ENCODE peak calls at places on chromosome 15, in nine cellular contexts. One of them, this sample, is unnamed.

GRCh38 chr15:82093774-82094211 is 48.0 kb upstream of the MEX3B start:
- DNase-seq in H1: no peak
- DNase-seq in stomach: no peak
- DNase-seq in HCT116: no peak
- DNase-seq in Peyer's patch: no peak
- DNase-seq in body of pancreas: no peak
- DNase-seq in lower leg skin: no peak
- DNase-seq in transverse colon: no peak
- DNase-seq in A549: peak; percentile 86
- DNase-seq in this sample: no peak

GRCh38 chr15:91908401-91908800 is 54.9 kb downstream of the SLCO3A1 start:
- DNase-seq in HCT116: no peak
- DNase-seq in transverse colon: no peak
- DNase-seq in body of pancreas: no peak
- DNase-seq in A549: peak; percentile 8
- DNase-seq in H1: no peak
- DNase-seq in lower leg skin: no peak
- DNase-seq in stomach: no peak
- DNase-seq in Peyer's patch: no peak
- DNase-seq in this sample: no peak

GRCh38 chr15:50315814-50316630 is 39.0 kb downstream of the GABPB1 start:
- DNase-seq in A549: peak; percentile 65
- DNase-seq in body of pancreas: no peak
- DNase-seq in H1: no peak
- DNase-seq in HCT116: peak; percentile 31
- DNase-seq in lower leg skin: no peak
- DNase-seq in transverse colon: no peak
- DNase-seq in Peyer's patch: no peak
- DNase-seq in stomach: no peak
- DNase-seq in this sample: no peak

GRCh38 chr15:52728899-52729298 is 49.7 kb upstream of the ATOSA start:
- DNase-seq in HCT116: no peak
- DNase-seq in body of pancreas: no peak
- DNase-seq in transverse colon: no peak
- DNase-seq in stomach: no peak
- DNase-seq in lower leg skin: no peak
- DNase-seq in H1: no peak
- DNase-seq in A549: no peak
- DNase-seq in Peyer's patch: no peak
- DNase-seq in this sample: no peak

GRCh38 chr15:92663250-92663951 is 7.8 kb upstream of the FAM174B start:
- DNase-seq in H1: no peak
- DNase-seq in body of pancreas: no peak
- DNase-seq in transverse colon: no peak
- DNase-seq in A549: no peak
- DNase-seq in lower leg skin: no peak
- DNase-seq in Peyer's patch: no peak
- DNase-seq in HCT116: no peak
- DNase-seq in stomach: no peak
- DNase-seq in this sample: no peak

GRCh38 chr15:82854554-82854953 is 45.1 kb downstream of the WHAMM start:
- DNase-seq in HCT116: no peak
- DNase-seq in H1: no peak
- DNase-seq in stomach: peak; percentile 9
- DNase-seq in lower leg skin: no peak
- DNase-seq in A549: no peak
- DNase-seq in Peyer's patch: no peak
- DNase-seq in body of pancreas: no peak
- DNase-seq in transverse colon: no peak
- DNase-seq in this sample: peak; percentile 7

GRCh38 chr15:65638681-65639089 is 16.9 kb downstream of the SLC24A1 start:
- DNase-seq in stomach: no peak
- DNase-seq in HCT116: peak; percentile 65
- DNase-seq in lower leg skin: no peak
- DNase-seq in H1: no peak
- DNase-seq in body of pancreas: no peak
- DNase-seq in Peyer's patch: no peak
- DNase-seq in transverse colon: no peak
- DNase-seq in A549: peak; percentile 84
- DNase-seq in this sample: no peak

GRCh38 chr15:61828008-61828407 is 232.2 kb downstream of the VPS13C start:
- DNase-seq in A549: peak; percentile 31
- DNase-seq in Peyer's patch: no peak
- DNase-seq in stomach: no peak
- DNase-seq in lower leg skin: no peak
- DNase-seq in H1: no peak
- DNase-seq in body of pancreas: no peak
- DNase-seq in transverse colon: no peak
- DNase-seq in HCT116: no peak
- DNase-seq in this sample: no peak

GRCh38 chr15:42050484-42051255 is 29.8 kb upstream of the PLA2G4E start:
- DNase-seq in H1: peak; percentile 28
- DNase-seq in A549: no peak
- DNase-seq in lower leg skin: no peak
- DNase-seq in Peyer's patch: peak; percentile 1
- DNase-seq in transverse colon: no peak
- DNase-seq in HCT116: no peak
- DNase-seq in body of pancreas: no peak
- DNase-seq in stomach: no peak
- DNase-seq in this sample: no peak

GRCh38 chr15:79897380-79897678 is 515 bp upstream of the MTHFS start:
- DNase-seq in Peyer's patch: no peak
- DNase-seq in stomach: no peak
- DNase-seq in HCT116: no peak
- DNase-seq in A549: no peak
- DNase-seq in H1: no peak
- DNase-seq in transverse colon: no peak
- DNase-seq in lower leg skin: no peak
- DNase-seq in body of pancreas: no peak
- DNase-seq in this sample: no peak

GRCh38 chr15:61220125-61220524 is 9.0 kb downstream of the RORA start:
- DNase-seq in stomach: no peak
- DNase-seq in HCT116: no peak
- DNase-seq in H1: no peak
- DNase-seq in transverse colon: no peak
- DNase-seq in body of pancreas: no peak
- DNase-seq in lower leg skin: no peak
- DNase-seq in Peyer's patch: no peak
- DNase-seq in A549: no peak
- DNase-seq in this sample: no peak

GRCh38 chr15:29857196-29857595 is 34.9 kb upstream of the TJP1 start:
- DNase-seq in lower leg skin: no peak
- DNase-seq in body of pancreas: no peak
- DNase-seq in A549: peak; percentile 68
- DNase-seq in stomach: no peak
- DNase-seq in H1: no peak
- DNase-seq in HCT116: no peak
- DNase-seq in Peyer's patch: no peak
- DNase-seq in transverse colon: no peak
- DNase-seq in this sample: no peak

GRCh38 chr15:62588930-62589655 is 424.0 kb upstream of the C2CD4B start:
- DNase-seq in Peyer's patch: no peak
- DNase-seq in transverse colon: no peak
- DNase-seq in lower leg skin: no peak
- DNase-seq in A549: no peak
- DNase-seq in H1: no peak
- DNase-seq in body of pancreas: no peak
- DNase-seq in HCT116: no peak
- DNase-seq in stomach: no peak
- DNase-seq in this sample: no peak

GRCh38 chr15:55348281-55348778 is 29.3 kb downstream of the PIGB start:
- DNase-seq in H1: no peak
- DNase-seq in body of pancreas: no peak
- DNase-seq in stomach: no peak
- DNase-seq in lower leg skin: no peak
- DNase-seq in Peyer's patch: no peak
- DNase-seq in HCT116: no peak
- DNase-seq in A549: no peak
- DNase-seq in transverse colon: no peak
- DNase-seq in this sample: no peak

GRCh38 chr15:91263632-91264477 is 163.8 kb downstream of the SV2B start:
- DNase-seq in lower leg skin: peak; percentile 75
- DNase-seq in HCT116: no peak
- DNase-seq in A549: no peak
- DNase-seq in stomach: no peak
- DNase-seq in body of pancreas: peak; percentile 32
- DNase-seq in transverse colon: peak; percentile 28
- DNase-seq in Peyer's patch: no peak
- DNase-seq in H1: no peak
- DNase-seq in this sample: peak; percentile 26

GRCh38 chr15:95259513-95259912 is 1028.2 kb downstream of the MCTP2 start:
- DNase-seq in H1: peak; percentile 61
- DNase-seq in lower leg skin: peak; percentile 39
- DNase-seq in transverse colon: peak; percentile 49
- DNase-seq in stomach: peak; percentile 75
- DNase-seq in HCT116: peak; percentile 69
- DNase-seq in body of pancreas: peak; percentile 62
- DNase-seq in A549: peak; percentile 81
- DNase-seq in Peyer's patch: no peak
- DNase-seq in this sample: no peak

GRCh38 chr15:40263036-40263754 is 19.7 kb downstream of the ANKRD63 start:
- DNase-seq in body of pancreas: no peak
- DNase-seq in A549: no peak
- DNase-seq in stomach: no peak
- DNase-seq in Peyer's patch: no peak
- DNase-seq in lower leg skin: no peak
- DNase-seq in HCT116: no peak
- DNase-seq in transverse colon: peak; percentile 38
- DNase-seq in H1: no peak
- DNase-seq in this sample: no peak

DNA sequence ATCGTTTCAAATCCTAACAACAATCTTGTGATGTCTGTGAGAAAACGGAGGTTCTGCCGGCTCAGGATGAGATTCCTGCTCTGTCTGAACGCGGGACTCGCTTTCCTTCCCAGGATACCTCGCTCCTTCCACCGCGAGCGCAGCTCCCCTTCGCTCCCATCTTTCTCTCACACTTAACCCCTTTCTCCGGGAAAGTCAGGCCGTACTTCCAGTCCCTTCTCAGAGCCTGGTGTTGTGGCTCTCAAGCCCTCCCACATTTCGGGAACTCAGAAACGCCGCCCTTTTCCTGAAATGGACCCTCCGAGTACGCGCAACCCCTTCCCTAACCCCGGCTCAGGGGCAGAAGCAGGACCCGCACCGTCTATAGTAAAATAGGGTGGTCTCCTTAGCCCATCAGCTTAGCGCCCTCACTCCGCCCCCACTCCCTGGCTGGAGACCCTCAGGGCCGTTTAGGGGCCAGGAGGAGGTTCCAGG is 377 bp upstream of the FEM1B start:
- DNase-seq in Peyer's patch: no peak
- DNase-seq in stomach: no peak
- DNase-seq in body of pancreas: peak; percentile 26
- DNase-seq in H1: no peak
- DNase-seq in A549: no peak
- DNase-seq in transverse colon: peak; percentile 46
- DNase-seq in HCT116: no peak
- DNase-seq in lower leg skin: peak; percentile 42
- DNase-seq in this sample: no peak
- TF ChIP-seq POLR2A in Peyer's patch: no peak
- TF ChIP-seq POLR2A in stomach: no peak
- TF ChIP-seq POLR2A in body of pancreas: no peak
- TF ChIP-seq POLR2A in H1: no peak
- TF ChIP-seq POLR2A in A549: no peak
- TF ChIP-seq POLR2A in transverse colon: no peak
- TF ChIP-seq POLR2A in HCT116: no peak
- TF ChIP-seq POLR2A in lower leg skin: no peak
- TF ChIP-seq POLR2A in this sample: peak; percentile 58

GRCh38 chr15:64158363-64159134 is 4.3 kb downstream of the PPIB start:
- DNase-seq in H1: no peak
- DNase-seq in HCT116: no peak
- DNase-seq in Peyer's patch: no peak
- DNase-seq in body of pancreas: no peak
- DNase-seq in A549: no peak
- DNase-seq in lower leg skin: no peak
- DNase-seq in stomach: no peak
- DNase-seq in transverse colon: no peak
- DNase-seq in this sample: no peak
- TF ChIP-seq POLR2A in H1: no peak
- TF ChIP-seq POLR2A in HCT116: no peak
- TF ChIP-seq POLR2A in Peyer's patch: no peak
- TF ChIP-seq POLR2A in body of pancreas: no peak
- TF ChIP-seq POLR2A in A549: no peak
- TF ChIP-seq POLR2A in lower leg skin: no peak
- TF ChIP-seq POLR2A in stomach: no peak
- TF ChIP-seq POLR2A in transverse colon: no peak
- TF ChIP-seq POLR2A in this sample: no peak

GRCh38 chr15:73924258-73924921 is 1.9 kb upstream of the LOXL1 start:
- DNase-seq in body of pancreas: no peak
- DNase-seq in Peyer's patch: no peak
- DNase-seq in stomach: no peak
- DNase-seq in transverse colon: no peak
- DNase-seq in HCT116: no peak
- DNase-seq in H1: peak; percentile 55
- DNase-seq in A549: peak; percentile 12
- DNase-seq in lower leg skin: no peak
- DNase-seq in this sample: no peak

GRCh38 chr15:73927476-73928240 is 1.4 kb downstream of the LOXL1 start:
- DNase-seq in H1: peak; percentile 86
- DNase-seq in Peyer's patch: peak; percentile 66
- DNase-seq in A549: peak; percentile 49
- DNase-seq in lower leg skin: no peak
- DNase-seq in HCT116: peak; percentile 15
- DNase-seq in stomach: peak; percentile 82
- DNase-seq in transverse colon: peak; percentile 70
- DNase-seq in body of pancreas: peak; percentile 75
- DNase-seq in this sample: peak; percentile 47

GRCh38 chr15:73928241-73928579 is 1.9 kb downstream of the LOXL1 start:
- DNase-seq in Peyer's patch: no peak
- DNase-seq in transverse colon: no peak
- DNase-seq in H1: no peak
- DNase-seq in stomach: no peak
- DNase-seq in HCT116: no peak
- DNase-seq in lower leg skin: no peak
- DNase-seq in A549: no peak
- DNase-seq in body of pancreas: no peak
- DNase-seq in this sample: no peak

GRCh38 chr15:73927003-73927475 is 777 bp downstream of the LOXL1 start:
- DNase-seq in H1: peak; percentile 83
- DNase-seq in transverse colon: peak; percentile 63
- DNase-seq in lower leg skin: no peak
- DNase-seq in HCT116: peak; percentile 6
- DNase-seq in Peyer's patch: peak; percentile 20
- DNase-seq in stomach: peak; percentile 86
- DNase-seq in body of pancreas: peak; percentile 86
- DNase-seq in A549: no peak
- DNase-seq in this sample: peak; percentile 70

GRCh38 chr15:73926191-73927002 is at the start of gene LOXL1:
- DNase-seq in transverse colon: peak; percentile 63
- DNase-seq in A549: no peak
- DNase-seq in Peyer's patch: no peak
- DNase-seq in stomach: peak; percentile 70
- DNase-seq in lower leg skin: no peak
- DNase-seq in body of pancreas: peak; percentile 79
- DNase-seq in HCT116: peak; percentile 19
- DNase-seq in H1: peak; percentile 80
- DNase-seq in this sample: peak; percentile 57
- TF ChIP-seq POLR2A in transverse colon: peak; percentile 40
- TF ChIP-seq POLR2A in A549: no peak
- TF ChIP-seq POLR2A in Peyer's patch: no peak
- TF ChIP-seq POLR2A in stomach: peak; percentile 35
- TF ChIP-seq POLR2A in lower leg skin: no peak
- TF ChIP-seq POLR2A in body of pancreas: peak; percentile 65
- TF ChIP-seq POLR2A in HCT116: no peak
- TF ChIP-seq POLR2A in H1: no peak
- TF ChIP-seq POLR2A in this sample: no peak

GRCh38 chr15:67125589-67126502 is 60.4 kb downstream of the SMAD3 start:
- DNase-seq in body of pancreas: peak; percentile 77
- DNase-seq in H1: no peak
- DNase-seq in lower leg skin: peak; percentile 86
- DNase-seq in HCT116: peak; percentile 86
- DNase-seq in transverse colon: no peak
- DNase-seq in stomach: peak; percentile 44
- DNase-seq in Peyer's patch: no peak
- DNase-seq in A549: peak; percentile 97
- DNase-seq in this sample: peak; percentile 48
- TF ChIP-seq POLR2A in body of pancreas: no peak
- TF ChIP-seq POLR2A in H1: no peak
- TF ChIP-seq POLR2A in lower leg skin: no peak
- TF ChIP-seq POLR2A in HCT116: no peak
- TF ChIP-seq POLR2A in transverse colon: no peak
- TF ChIP-seq POLR2A in stomach: no peak
- TF ChIP-seq POLR2A in Peyer's patch: no peak
- TF ChIP-seq POLR2A in A549: peak; percentile 35
- TF ChIP-seq POLR2A in this sample: no peak

This sample was measured in breast epithelium.